ENCODE peak calls at places on chromosomes 7 and 10, in nine cellular contexts. Z, R, L, B, U, I, D, O and X are unnamed samples.

GRCh38 chr7:117119192-117119924 is 166.1 kb downstream of the ST7 start:
- DNase-seq in R (peak), B (no peak), Z (peak), L (peak), D (peak), U (peak), I (peak), O (peak), X (peak)

GRCh38 chr10:14244147-14244546 is 86.6 kb downstream of the FRMD4A start:
- DNase-seq in Z (no peak), I (no peak), U (no peak), R (peak), D (no peak), L (no peak), O (peak), B (no peak), X (no peak)

GRCh38 chr7:826230-826905 is 5.9 kb upstream of the SUN1 start:
- DNase-seq in L (no peak), I (no peak), U (no peak), O (peak), D (no peak), R (no peak), B (peak), Z (no peak), X (no peak)

GRCh38 chr10:3763852-3764625 is 21.0 kb downstream of the KLF6 start:
- DNase-seq in L (no peak), D (no peak), I (no peak), O (no peak), U (no peak), R (no peak), Z (no peak), B (no peak), X (no peak)

GRCh38 chr7:17849504-17849903 is 90.8 kb downstream of the SNX13 start:
- DNase-seq in B (no peak), R (no peak), D (peak), I (no peak), U (no peak), O (no peak), Z (no peak), L (no peak), X (no peak)

GRCh38 chr10:79331709-79332108 is 15.6 kb upstream of the PPIF start:
- DNase-seq in I (no peak), O (no peak), D (no peak), R (no peak), L (peak), B (no peak), U (peak), Z (peak), X (peak)

GRCh38 chr7:39811161-39811614 is 138.9 kb upstream of the CDK13 start:
- DNase-seq in Z (no peak), D (no peak), I (no peak), R (no peak), O (peak), B (no peak), L (no peak), U (peak), X (no peak)

GRCh38 chr10:58992830-58993460 is 183.5 kb upstream of the PHYHIPL start:
- DNase-seq in U (no peak), R (no peak), O (peak), D (no peak), B (no peak), Z (no peak), I (no peak), L (no peak), X (no peak)

GRCh38 chr7:142698429-142698828 is 50.8 kb upstream of the PRSS1 start:
- DNase-seq in I (no peak), B (no peak), Z (no peak), R (no peak), L (no peak), O (no peak), U (no peak), D (no peak), X (no peak)

GRCh38 chr7:73567701-73568685 is 10.4 kb downstream of the TBL2 start:
- DNase-seq in L (no peak), Z (no peak), D (no peak), B (no peak), R (no peak), O (no peak), U (no peak), I (no peak), X (no peak)

GRCh38 chr10:72889391-72889831 is 4.1 kb upstream of the OIT3 start:
- DNase-seq in B (peak), U (peak), R (no peak), I (no peak), D (no peak), L (no peak), Z (no peak), O (peak), X (no peak)

GRCh38 chr7:29565186-29565540 is 1.5 kb downstream of the PRR15 start:
- DNase-seq in O (no peak), R (no peak), L (no peak), B (no peak), Z (no peak), D (no peak), U (no peak), I (no peak), X (no peak)

GRCh38 chr7:39073432-39073831 is 95.7 kb downstream of the POU6F2 start:
- DNase-seq in L (no peak), B (no peak), I (no peak), R (no peak), Z (no peak), D (peak), U (no peak), O (peak), X (no peak)

GRCh38 chr7:91264083-91264923 is at the start of gene FZD1:
- DNase-seq in I (peak), U (peak), Z (no peak), B (peak), D (peak), O (peak), R (peak), L (peak), X (no peak)

GRCh38 chr7:15397921-15398560 is 163.8 kb downstream of the AGMO start:
- DNase-seq in R (no peak), B (no peak), L (no peak), O (no peak), I (no peak), D (no peak), U (no peak), Z (no peak), X (no peak)

GRCh38 chr7:142319970-142320369 is 62.1 kb upstream of the PRSS58 start:
- DNase-seq in L (no peak), R (peak), I (no peak), B (no peak), Z (no peak), U (no peak), D (no peak), O (peak), X (no peak)

GRCh38 chr10:129963831-129964501 is at the start of gene EBF3:
- DNase-seq in R (peak), U (peak), L (no peak), I (peak), D (peak), O (peak), Z (no peak), B (no peak), X (no peak)